ENCODE peak calls at places on chromosomes 6 and 20, in six cellular contexts. One of them, this sample, is unnamed.

GRCh38 chr20:37270586-37271420 is 9.2 kb upstream of the GHRH start:
- DNase-seq in HCT116: no peak
- DNase-seq in HepG2: peak
- DNase-seq in H1: no peak
- DNase-seq in SK-N-SH: no peak
- DNase-seq in GM12878: peak
- DNase-seq in this sample: no peak

GRCh38 chr20:7113577-7114466 is 346.3 kb downstream of the BMP2 start:
- DNase-seq in HCT116: no peak
- DNase-seq in HepG2: peak
- DNase-seq in H1: peak
- DNase-seq in SK-N-SH: peak
- DNase-seq in GM12878: no peak
- DNase-seq in this sample: peak

GRCh38 chr6:155377061-155377460 is 62.8 kb upstream of the TFB1M start:
- DNase-seq in HCT116: no peak
- DNase-seq in HepG2: no peak
- DNase-seq in H1: no peak
- DNase-seq in SK-N-SH: no peak
- DNase-seq in GM12878: no peak
- DNase-seq in this sample: no peak

GRCh38 chr6:105587349-105588115 is 184.7 kb upstream of the PREP start:
- DNase-seq in HCT116: no peak
- DNase-seq in HepG2: no peak
- DNase-seq in H1: no peak
- DNase-seq in SK-N-SH: no peak
- DNase-seq in GM12878: no peak
- DNase-seq in this sample: no peak

GRCh38 chr6:51398064-51398740 is 579.5 kb downstream of the TFAP2B start:
- DNase-seq in HCT116: no peak
- DNase-seq in HepG2: no peak
- DNase-seq in H1: no peak
- DNase-seq in SK-N-SH: no peak
- DNase-seq in GM12878: peak
- DNase-seq in this sample: no peak

GRCh38 chr6:46932526-46932925 is 10.8 kb upstream of the ADGRF5 start:
- DNase-seq in HCT116: no peak
- DNase-seq in HepG2: no peak
- DNase-seq in H1: no peak
- DNase-seq in SK-N-SH: no peak
- DNase-seq in GM12878: no peak
- DNase-seq in this sample: no peak

GRCh38 chr20:24813080-24813479 is 136.0 kb upstream of the CST7 start:
- DNase-seq in HCT116: no peak
- DNase-seq in HepG2: no peak
- DNase-seq in H1: no peak
- DNase-seq in SK-N-SH: no peak
- DNase-seq in GM12878: no peak
- DNase-seq in this sample: no peak

GRCh38 chr6:138833819-138834539 is 38.1 kb downstream of the ECT2L start:
- DNase-seq in HCT116: no peak
- DNase-seq in HepG2: no peak
- DNase-seq in H1: no peak
- DNase-seq in SK-N-SH: no peak
- DNase-seq in GM12878: no peak
- DNase-seq in this sample: no peak

DNA sequence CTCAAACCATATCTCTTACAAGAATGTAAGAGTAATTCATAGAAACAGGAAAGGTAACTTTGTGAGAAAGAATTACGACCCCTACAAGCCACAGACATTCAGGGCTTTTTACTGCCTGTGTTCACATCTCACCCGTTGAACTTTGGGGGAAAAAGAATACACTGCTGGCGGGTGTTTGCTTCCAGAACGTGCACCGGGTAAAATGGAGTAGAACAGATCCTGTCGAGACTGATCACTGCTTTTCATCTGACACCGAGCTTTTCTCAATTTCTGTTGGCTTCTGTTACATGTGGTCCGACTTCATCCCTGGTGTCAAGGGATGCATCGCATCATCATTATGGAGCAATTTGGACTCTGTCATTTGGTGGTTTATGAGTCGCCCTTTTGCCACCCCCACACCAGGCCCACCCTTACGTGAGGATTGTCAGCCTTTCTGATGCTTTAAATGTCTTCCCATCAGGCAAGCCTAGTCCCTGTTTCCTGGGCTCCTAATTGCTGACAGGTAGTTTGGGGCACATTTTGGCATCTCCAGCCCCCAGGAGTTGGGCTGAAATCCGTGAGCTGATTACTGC is 219.3 kb upstream of the ZFP64 start:
- DNase-seq in HCT116: no peak
- DNase-seq in HepG2: no peak
- DNase-seq in H1: no peak
- DNase-seq in SK-N-SH: no peak
- DNase-seq in GM12878: no peak
- DNase-seq in this sample: no peak
- TF ChIP-seq JUND in HCT116: no peak
- TF ChIP-seq JUND in HepG2: no peak
- TF ChIP-seq JUND in H1: no peak
- TF ChIP-seq JUND in SK-N-SH: no peak
- TF ChIP-seq JUND in GM12878: no peak
- TF ChIP-seq JUND in this sample: no peak

GRCh38 chr20:33172781-33173180 is 4.8 kb downstream of the BPIFA2 start:
- DNase-seq in HCT116: no peak
- DNase-seq in HepG2: no peak
- DNase-seq in H1: no peak
- DNase-seq in SK-N-SH: no peak
- DNase-seq in GM12878: no peak
- DNase-seq in this sample: no peak
- TF ChIP-seq JUND in HCT116: no peak
- TF ChIP-seq JUND in HepG2: no peak
- TF ChIP-seq JUND in H1: no peak
- TF ChIP-seq JUND in SK-N-SH: no peak
- TF ChIP-seq JUND in GM12878: no peak
- TF ChIP-seq JUND in this sample: no peak

GRCh38 chr6:32529697-32530429 is at the start of gene HLA-DRB5:
- DNase-seq in HCT116: peak
- DNase-seq in HepG2: no peak
- DNase-seq in H1: no peak
- DNase-seq in SK-N-SH: no peak
- DNase-seq in GM12878: peak
- DNase-seq in this sample: peak
- TF ChIP-seq JUND in HCT116: no peak
- TF ChIP-seq JUND in HepG2: no peak
- TF ChIP-seq JUND in H1: no peak
- TF ChIP-seq JUND in SK-N-SH: no peak
- TF ChIP-seq JUND in GM12878: no peak
- TF ChIP-seq JUND in this sample: no peak

GRCh38 chr6:49327575-49327974 is 135.5 kb downstream of the MMUT start:
- DNase-seq in HCT116: no peak
- DNase-seq in HepG2: no peak
- DNase-seq in H1: no peak
- DNase-seq in SK-N-SH: no peak
- DNase-seq in GM12878: no peak
- DNase-seq in this sample: no peak

GRCh38 chr6:49328051-49328450 is 135.0 kb downstream of the MMUT start:
- DNase-seq in HCT116: no peak
- DNase-seq in HepG2: no peak
- DNase-seq in H1: no peak
- DNase-seq in SK-N-SH: peak
- DNase-seq in GM12878: no peak
- DNase-seq in this sample: no peak

GRCh38 chr6:49325901-49326300 is 137.2 kb downstream of the MMUT start:
- DNase-seq in HCT116: no peak
- DNase-seq in HepG2: no peak
- DNase-seq in H1: no peak
- DNase-seq in SK-N-SH: no peak
- DNase-seq in GM12878: no peak
- DNase-seq in this sample: no peak

GRCh38 chr6:49327005-49327404 is 136.0 kb downstream of the MMUT start:
- DNase-seq in HCT116: no peak
- DNase-seq in HepG2: no peak
- DNase-seq in H1: no peak
- DNase-seq in SK-N-SH: no peak
- DNase-seq in GM12878: no peak
- DNase-seq in this sample: no peak

GRCh38 chr6:49326337-49326736 is 136.7 kb downstream of the MMUT start:
- DNase-seq in HCT116: no peak
- DNase-seq in HepG2: no peak
- DNase-seq in H1: no peak
- DNase-seq in SK-N-SH: no peak
- DNase-seq in GM12878: no peak
- DNase-seq in this sample: no peak
- TF ChIP-seq JUND in HCT116: peak
- TF ChIP-seq JUND in HepG2: no peak
- TF ChIP-seq JUND in H1: no peak
- TF ChIP-seq JUND in SK-N-SH: peak
- TF ChIP-seq JUND in GM12878: no peak
- TF ChIP-seq JUND in this sample: no peak

GRCh38 chr6:44476849-44477248 is 89.3 kb downstream of the CDC5L start:
- DNase-seq in HCT116: no peak
- DNase-seq in HepG2: no peak
- DNase-seq in H1: no peak
- DNase-seq in SK-N-SH: no peak
- DNase-seq in GM12878: no peak
- DNase-seq in this sample: no peak
- TF ChIP-seq JUND in HCT116: no peak
- TF ChIP-seq JUND in HepG2: no peak
- TF ChIP-seq JUND in H1: no peak
- TF ChIP-seq JUND in SK-N-SH: no peak
- TF ChIP-seq JUND in GM12878: no peak
- TF ChIP-seq JUND in this sample: no peak

DNA sequence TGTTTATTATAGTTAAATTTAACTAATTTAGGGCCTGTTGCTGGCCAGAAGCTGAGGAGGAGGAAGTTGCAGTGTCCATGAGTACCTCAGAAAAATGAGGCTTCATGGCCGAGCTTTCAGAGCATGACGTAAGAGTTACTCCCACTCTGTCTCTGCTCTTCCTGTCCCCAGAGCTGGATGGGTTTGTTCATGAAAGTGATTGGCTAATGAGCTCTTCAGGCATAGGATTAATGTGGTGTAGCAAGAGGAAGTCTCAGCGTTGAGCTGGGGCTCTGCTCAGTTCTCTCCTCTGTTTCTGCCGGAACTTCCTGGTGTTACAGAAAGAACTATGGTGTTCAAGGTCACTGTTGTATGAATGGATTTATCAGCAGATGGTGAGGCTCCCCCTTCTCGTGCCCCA is 335.6 kb downstream of the NRN1 start:
- DNase-seq in HCT116: no peak
- DNase-seq in HepG2: peak
- DNase-seq in H1: no peak
- DNase-seq in SK-N-SH: no peak
- DNase-seq in GM12878: no peak
- DNase-seq in this sample: no peak
- TF ChIP-seq JUND in HCT116: no peak
- TF ChIP-seq JUND in HepG2: no peak
- TF ChIP-seq JUND in H1: no peak
- TF ChIP-seq JUND in SK-N-SH: no peak
- TF ChIP-seq JUND in GM12878: no peak
- TF ChIP-seq JUND in this sample: no peak

GRCh38 chr6:134289204-134289575 is 28.7 kb downstream of the SGK1 start:
- DNase-seq in HCT116: no peak
- DNase-seq in HepG2: no peak
- DNase-seq in H1: no peak
- DNase-seq in SK-N-SH: no peak
- DNase-seq in GM12878: no peak
- DNase-seq in this sample: no peak

GRCh38 chr6:134288538-134289203 is 29.2 kb downstream of the SGK1 start:
- DNase-seq in HCT116: no peak
- DNase-seq in HepG2: no peak
- DNase-seq in H1: no peak
- DNase-seq in SK-N-SH: no peak
- DNase-seq in GM12878: no peak
- DNase-seq in this sample: no peak

GRCh38 chr6:134293659-134294161 is 24.2 kb downstream of the SGK1 start:
- DNase-seq in HCT116: no peak
- DNase-seq in HepG2: no peak
- DNase-seq in H1: no peak
- DNase-seq in SK-N-SH: peak
- DNase-seq in GM12878: no peak
- DNase-seq in this sample: no peak

GRCh38 chr6:134287863-134288537 is 29.9 kb downstream of the SGK1 start:
- DNase-seq in HCT116: no peak
- DNase-seq in HepG2: no peak
- DNase-seq in H1: no peak
- DNase-seq in SK-N-SH: no peak
- DNase-seq in GM12878: peak
- DNase-seq in this sample: no peak

DNA sequence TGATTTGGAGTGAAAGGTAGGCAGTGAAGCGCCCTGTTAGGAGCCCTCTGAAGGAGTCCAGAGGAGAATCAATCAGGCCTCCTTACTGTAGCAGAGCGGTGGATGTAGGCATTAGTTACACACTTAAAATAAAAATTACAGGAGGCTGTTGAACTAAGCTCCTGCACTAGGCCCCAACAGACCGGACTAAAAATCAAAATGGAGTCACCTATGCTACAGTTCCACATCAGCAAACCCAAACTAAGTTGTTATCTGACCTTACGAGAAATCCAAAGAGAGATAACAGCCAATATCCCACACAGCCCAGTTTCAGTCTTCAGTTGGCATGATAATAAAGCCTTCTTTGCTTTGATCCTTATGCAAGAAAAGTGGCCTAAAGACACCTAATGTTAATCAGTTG is 26.8 kb downstream of the SGK1 start:
- DNase-seq in HCT116: no peak
- DNase-seq in HepG2: no peak
- DNase-seq in H1: no peak
- DNase-seq in SK-N-SH: no peak
- DNase-seq in GM12878: no peak
- DNase-seq in this sample: no peak
- TF ChIP-seq JUND in HCT116: no peak
- TF ChIP-seq JUND in HepG2: no peak
- TF ChIP-seq JUND in H1: no peak
- TF ChIP-seq JUND in SK-N-SH: no peak
- TF ChIP-seq JUND in GM12878: no peak
- TF ChIP-seq JUND in this sample: no peak